ENCODE peak calls at places on chromosomes 11 and 22, in ten cellular contexts. D, L, I, K, B, E, H, U, M and A are unnamed samples.
A peak's percentile ranks its signal among the peaks of the same experiment; 100 is the strongest.

GRCh38 chr11:40688369-40688768 is 771.1 kb downstream of the LRRC4C start:
- DNase-seq in D (no peak), L (no peak), H (no peak), B (no peak), K (no peak), U (no peak), I (no peak), M (no peak), E (no peak), A (no peak)

GRCh38 chr11:123330071-123330470 is 100.0 kb upstream of the GRAMD1B start:
- DNase-seq in U (no peak), B (no peak), E (peak; percentile 24), L (no peak), K (no peak), D (no peak), I (no peak), M (no peak), H (no peak), A (no peak)

GRCh38 chr11:23725752-23726151 is 771.1 kb upstream of the LUZP2 start:
- DNase-seq in I (peak; percentile 40), E (peak; percentile 62), M (peak; percentile 2), D (no peak), H (peak; percentile 26), B (no peak), L (no peak), K (no peak), U (no peak), A (no peak)

GRCh38 chr11:111665779-111666178 is 63.5 kb downstream of the SIK2 start:
- DNase-seq in U (no peak), L (peak; percentile 72), I (peak; percentile 64), B (no peak), M (peak; percentile 73), H (peak; percentile 48), K (no peak), E (peak; percentile 74), D (no peak), A (peak; percentile 60)

GRCh38 chr11:93537767-93538261 is 5.4 kb downstream of the SMCO4 start:
- DNase-seq in L (no peak), M (peak; percentile 11), U (no peak), K (no peak), E (peak; percentile 14), I (peak; percentile 35), D (no peak), B (peak; percentile 56), H (no peak), A (peak; percentile 54)

GRCh38 chr22:37609240-37610152 is 862 bp downstream of the GGA1 start:
- DNase-seq in K (no peak), I (peak; percentile 9), B (no peak), H (peak; percentile 11), L (no peak), D (no peak), U (no peak), M (no peak), E (no peak), A (peak; percentile 22)

GRCh38 chr11:65947133-65947532 is 1.9 kb downstream of the TSGA10IP start:
- DNase-seq in K (no peak), H (no peak), B (no peak), I (no peak), L (peak; percentile 44), D (no peak), M (no peak), U (no peak), E (no peak), A (no peak)

GRCh38 chr11:91869751-91870150 is 354.9 kb upstream of the FAT3 start:
- DNase-seq in B (no peak), L (no peak), M (peak; percentile 6), D (no peak), U (no peak), I (no peak), E (no peak), H (no peak), K (no peak), A (no peak)

GRCh38 chr22:45587638-45588481 is 83.8 kb upstream of the ATXN10 start:
- DNase-seq in H (peak; percentile 45), B (no peak), I (peak; percentile 62), D (no peak), K (no peak), M (no peak), U (no peak), L (no peak), E (no peak), A (no peak)

GRCh38 chr11:10263929-10264328 is 30.1 kb downstream of the SBF2 start:
- DNase-seq in L (no peak), H (peak; percentile 52), E (peak; percentile 58), I (peak; percentile 73), U (no peak), K (no peak), M (peak; percentile 17), B (no peak), D (no peak), A (peak; percentile 63)

GRCh38 chr11:110527146-110527545 is 97.4 kb downstream of the FDX1 start:
- DNase-seq in M (peak; percentile 12), L (no peak), B (no peak), U (no peak), I (peak; percentile 46), H (no peak), K (no peak), D (no peak), E (peak; percentile 25), A (no peak)

GRCh38 chr11:44805152-44805461 is 78.3 kb downstream of the TSPAN18 start:
- DNase-seq in H (no peak), K (no peak), L (peak; percentile 34), U (no peak), E (no peak), B (no peak), M (no peak), D (no peak), I (no peak), A (no peak)

GRCh38 chr22:36002084-36002483 is 26.5 kb downstream of the RBFOX2 start:
- DNase-seq in I (no peak), E (no peak), B (no peak), H (no peak), L (no peak), U (no peak), K (no peak), M (no peak), D (no peak), A (no peak)

DNA sequence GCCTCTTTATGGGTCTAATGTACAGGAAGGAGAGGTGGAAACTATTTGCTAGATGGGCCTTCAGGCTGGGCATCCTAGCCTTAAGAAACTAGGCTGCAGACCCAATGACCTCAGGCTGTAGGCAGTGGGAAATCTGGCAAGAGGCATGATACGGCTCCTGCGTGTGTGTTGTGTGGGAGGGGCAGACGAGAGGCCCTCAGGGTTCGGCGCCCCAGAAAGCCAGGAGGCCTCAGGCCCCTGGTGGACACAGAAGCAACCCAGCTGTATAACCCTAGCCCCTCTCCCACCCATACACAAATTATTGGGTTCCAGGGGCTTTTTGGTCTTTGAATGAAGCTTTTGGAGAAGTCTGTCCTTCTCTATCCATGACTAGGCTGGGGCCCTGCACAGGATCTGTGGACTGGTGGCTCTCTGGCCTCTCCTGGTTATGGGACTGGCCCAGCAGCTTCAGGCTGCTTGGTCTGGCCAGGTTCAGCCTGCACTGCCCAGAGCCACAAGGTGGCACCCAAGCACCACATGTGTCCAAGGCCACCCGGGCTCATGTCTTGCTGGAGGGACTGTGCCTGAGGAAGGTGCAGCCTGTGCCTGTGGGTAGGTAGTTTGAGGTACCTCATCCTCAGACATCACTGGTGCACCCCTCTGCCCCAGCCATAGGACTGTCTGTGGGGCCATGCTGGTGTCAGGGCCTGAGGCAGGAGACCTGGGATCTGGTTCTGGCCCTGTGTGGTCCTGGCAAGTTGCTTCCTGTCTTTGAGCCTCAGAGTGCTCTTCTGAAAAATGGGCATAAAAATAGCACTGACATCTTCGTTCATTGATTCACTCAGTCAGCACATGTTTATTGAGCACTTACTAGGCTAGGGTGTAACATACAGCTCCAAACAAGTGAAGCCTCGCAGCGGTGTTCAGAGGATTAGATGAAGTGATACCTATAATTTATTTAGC is 87.5 kb downstream of the RRM1 start:
- DNase-seq in U (peak; percentile 43), L (peak; percentile 77), I (peak; percentile 53), H (peak; percentile 49), B (peak; percentile 76), M (peak; percentile 52), D (no peak), K (peak; percentile 78), E (peak; percentile 64), A (peak; percentile 42)
- TF ChIP-seq CTCF in U (peak; percentile 14), L (peak; percentile 70), I (peak; percentile 73), H (peak; percentile 90), B (peak; percentile 97), M (peak; percentile 65), D (peak; percentile 90), K (peak; percentile 89), E (peak; percentile 71), A (peak; percentile 72)

DNA sequence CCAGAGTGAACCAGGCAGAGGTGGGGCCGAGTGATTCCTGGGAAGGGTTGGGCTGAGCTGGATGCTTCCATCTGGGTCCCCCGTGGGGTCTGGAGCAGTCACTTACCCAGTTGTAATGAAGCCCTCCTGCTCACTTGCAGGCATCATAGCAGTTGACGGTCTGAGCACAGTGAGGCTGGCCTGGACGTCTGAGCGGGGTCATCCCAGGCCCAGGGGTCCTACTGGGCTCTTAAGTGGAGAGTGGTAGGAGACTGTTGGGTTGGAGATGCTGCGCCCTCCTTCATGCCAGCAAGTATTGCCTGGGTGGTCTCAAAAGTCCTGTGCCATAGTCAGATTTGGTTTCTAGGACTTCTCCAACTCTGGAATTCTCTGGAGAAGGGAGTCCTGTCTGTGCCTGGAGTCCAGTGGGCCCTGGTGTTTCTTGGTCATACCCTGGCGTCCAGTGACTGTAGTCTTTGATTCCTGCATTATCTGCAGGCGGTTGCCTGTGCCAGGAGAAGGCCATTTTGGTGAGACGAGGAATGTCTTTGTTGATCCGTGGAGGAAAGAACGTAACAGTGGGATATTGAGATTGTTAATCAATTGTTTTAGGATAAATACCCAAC is 82.3 kb downstream of the TBC1D22A start:
- DNase-seq in E (peak; percentile 9), H (no peak), D (no peak), I (no peak), U (no peak), B (no peak), L (no peak), K (no peak), M (no peak), A (no peak)
- H3K4me3 ChIP-seq in E (no peak overlapping the region), H (no peak overlapping the region), D (no peak overlapping the region), I (peak overlapping the region; percentile 20), U (peak overlapping the region; percentile 8), B (no peak overlapping the region), L (no peak overlapping the region), K (no peak overlapping the region), M (peak overlapping the region; percentile 30), A (peak overlapping the region; percentile 18)

DNA sequence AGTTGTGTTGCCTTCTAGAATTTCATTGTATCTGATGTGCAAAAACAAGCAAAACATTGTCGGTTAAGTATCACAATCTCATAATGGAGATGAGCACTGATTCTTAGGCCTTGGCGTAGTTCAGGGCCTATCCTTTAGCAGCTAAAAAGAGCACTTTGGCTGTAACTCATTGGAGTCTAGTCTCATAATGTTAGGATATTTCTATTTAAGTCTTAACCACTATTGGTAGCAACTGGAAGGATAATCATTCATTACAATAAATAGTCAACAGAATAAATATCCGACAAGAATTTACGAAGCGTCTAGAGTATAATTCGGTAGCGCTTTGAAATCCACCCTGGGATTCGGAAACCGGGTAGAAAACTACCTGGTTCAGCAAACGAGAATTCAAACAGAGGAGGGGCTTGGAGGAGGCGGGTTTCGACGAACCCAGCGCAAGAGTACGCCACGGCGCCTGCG is 461 bp upstream of the EED start:
- DNase-seq in D (no peak), E (no peak), H (peak; percentile 79), I (peak; percentile 83), M (no peak), U (peak; percentile 87), B (peak; percentile 93), L (peak; percentile 95), K (peak; percentile 93), A (no peak)
- TF ChIP-seq CTCF in D (no peak), E (no peak), H (no peak), I (no peak), M (no peak), U (no peak), B (no peak), L (no peak), K (no peak), A (no peak)

GRCh38 chr11:46916251-46916650 is 2.1 kb downstream of the LRP4 start:
- DNase-seq in M (no peak), H (no peak), D (no peak), U (no peak), B (no peak), I (no peak), E (no peak), K (no peak), L (no peak), A (no peak)
- H3K4me3 ChIP-seq in M (peak overlapping the region; percentile 42), H (peak overlapping the region; percentile 66), D (no peak overlapping the region), U (peak overlapping the region; percentile 77), B (no peak overlapping the region), I (peak overlapping the region; percentile 57), E (peak overlapping the region; percentile 51), K (no peak overlapping the region), L (peak overlapping the region; percentile 88), A (peak overlapping the region; percentile 72)